ENCODE peak calls at places on chromosomes 4 and X, in six cellular contexts. T is HCT116, H is prostate gland, V is K562, E is spleen, U is esophagus muscularis mucosa. J is an unnamed sample. For H3K9me3, the result is how much of the 10 kb centered on the place peaks cover.

GRCh38 chr4:150418757-150419410 is 163.1 kb upstream of the MAB21L2 start:
- DNase-seq in V (no peak), E (no peak), H (no peak), T (no peak), U (no peak), J (no peak)

GRCh38 chrX:133297284-133297683 is 79.1 kb upstream of the TFDP3 start:
- DNase-seq in V (no peak), H (no peak), E (no peak), U (no peak), T (no peak), J (no peak)

GRCh38 chr4:114603455-114603854 is 4.8 kb downstream of the UGT8 start:
- DNase-seq in E (no peak), U (no peak), V (no peak), H (no peak), T (no peak), J (no peak)

GRCh38 chr4:59380841-59381366 is 1819.2 kb upstream of the ADGRL3 start:
- DNase-seq in E (no peak), T (no peak), U (no peak), V (no peak), H (no peak), J (no peak)

GRCh38 chr4:140719693-140720092 is 36.5 kb downstream of the TBC1D9 start:
- DNase-seq in H (no peak), T (no peak), V (no peak), E (no peak), U (no peak), J (no peak)

GRCh38 chr4:94570558-94570957 is 118.8 kb downstream of the PDLIM5 start:
- DNase-seq in H (no peak), V (no peak), E (no peak), T (no peak), U (no peak), J (no peak)

GRCh38 chr4:145098675-145099037 is 545 bp downstream of the ABCE1 start:
- DNase-seq in T (peak), U (no peak), H (peak), E (no peak), V (no peak), J (no peak)

GRCh38 chrX:130080791-130081367 is 29.4 kb downstream of the ELF4 start:
- DNase-seq in T (no peak), E (no peak), V (no peak), H (no peak), U (no peak), J (no peak)

GRCh38 chrX:41877167-41877566 is 46.2 kb downstream of the CASK start:
- DNase-seq in T (no peak), V (no peak), H (no peak), E (no peak), U (no peak), J (no peak)

GRCh38 chrX:72100824-72101351 is 30.8 kb downstream of the RTL5 start:
- DNase-seq in T (no peak), H (no peak), U (no peak), V (no peak), E (peak), J (no peak)

GRCh38 chrX:74195605-74196004 is 108.4 kb upstream of the ZCCHC13 start:
- DNase-seq in H (no peak), E (no peak), U (no peak), T (no peak), V (no peak), J (no peak)

GRCh38 chr4:106034205-106034604 is 138.9 kb downstream of the NPNT start:
- DNase-seq in V (no peak), H (no peak), E (no peak), T (no peak), U (no peak), J (no peak)

GRCh38 chr4:3218824-3219760 is 29.9 kb upstream of the MSANTD1 start:
- DNase-seq in U (no peak), H (no peak), T (no peak), E (no peak), V (no peak), J (no peak)

DNA sequence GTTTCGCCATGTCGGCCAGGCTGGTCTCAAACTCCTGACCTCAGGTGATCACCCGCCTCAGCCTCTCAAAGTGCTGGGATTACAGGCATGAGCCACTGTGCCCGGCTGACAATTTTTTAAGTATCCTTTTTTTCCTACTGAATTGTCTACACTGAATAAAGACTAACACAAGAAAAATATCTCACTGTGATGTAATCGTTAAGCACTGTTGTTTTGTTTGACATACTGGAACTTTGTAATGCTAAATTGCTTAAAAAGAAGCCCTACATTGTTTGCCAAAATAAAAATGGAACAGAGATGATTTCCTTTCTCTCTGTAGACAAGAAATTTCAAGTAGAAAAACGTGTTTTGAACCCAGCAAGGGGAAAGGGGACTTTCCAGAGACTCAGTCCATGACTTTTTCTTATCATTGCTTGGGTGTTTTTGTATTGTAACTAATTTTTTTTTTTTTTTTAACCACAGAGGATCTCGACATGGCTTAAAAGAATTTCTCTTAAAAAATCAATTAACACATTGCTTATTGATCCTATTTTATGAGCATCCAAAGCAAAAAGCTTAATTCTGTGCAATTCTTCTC is 74.9 kb downstream of the TMEM156 start:
- DNase-seq in U (no peak), T (no peak), H (no peak), E (no peak), V (no peak), J (no peak)
- TF ChIP-seq POLR2AphosphoS5 in U (no peak), T (no peak), H (no peak), E (no peak), V (no peak), J (no peak)

GRCh38 chr4:83348074-83348473 is 13.4 kb upstream of the HPSE start:
- DNase-seq in U (no peak), T (no peak), V (no peak), H (no peak), E (no peak), J (no peak)
- H3K9me3 ChIP-seq in U (under half), T (under half), V (under half), H (under half), E (under half), J (under half)

DNA sequence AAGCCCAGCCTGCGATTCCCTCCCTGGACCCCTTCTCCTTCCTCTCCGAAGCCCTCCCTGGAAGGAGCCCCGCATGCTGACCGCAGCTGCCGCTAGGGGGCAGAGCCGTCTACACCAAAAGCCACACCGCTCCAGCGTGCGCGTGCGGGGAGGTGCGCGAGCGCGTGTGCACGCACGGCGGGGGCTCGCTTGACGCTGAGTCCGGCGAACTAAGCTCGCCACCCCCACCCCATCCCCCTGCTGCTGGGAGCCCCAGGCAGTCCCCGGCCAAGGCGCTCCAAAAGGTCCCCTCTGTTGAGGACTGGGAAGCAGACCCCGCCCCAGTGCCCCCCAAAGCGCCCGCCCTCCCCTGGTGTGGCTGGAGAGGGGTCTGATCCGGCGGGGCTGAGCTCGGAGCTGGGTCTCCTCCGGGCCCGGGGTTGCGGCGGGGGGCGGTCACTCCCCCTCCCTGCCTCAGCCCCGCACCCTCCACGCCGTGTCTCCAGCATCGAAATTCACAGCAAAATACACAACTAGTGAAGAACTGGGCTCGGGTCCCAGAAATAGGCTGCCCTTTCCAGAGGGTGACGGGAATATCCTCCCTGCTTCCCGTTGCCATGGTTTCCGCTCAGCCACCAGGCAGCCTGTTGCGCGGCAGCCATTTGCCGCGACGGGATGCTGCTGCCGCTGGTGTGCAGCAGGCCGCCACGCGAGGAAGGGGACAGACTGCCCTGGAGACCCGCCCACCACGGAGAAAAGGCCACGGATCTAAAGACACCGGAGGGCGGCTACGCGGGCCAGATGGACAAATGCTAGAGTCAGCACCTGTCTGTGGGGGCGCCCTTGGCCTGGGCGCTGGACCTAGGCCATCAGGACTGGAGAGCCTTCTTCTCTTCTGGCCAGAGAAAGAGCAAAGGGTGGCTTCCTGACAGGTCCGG is 11.2 kb upstream of the CCNQ start:
- DNase-seq in H (peak), T (peak), V (peak), U (no peak), E (peak), J (peak)
- H3K27ac ChIP-seq in H (no peak), T (no peak), V (no peak), U (no peak), E (peak), J (peak)

DNA sequence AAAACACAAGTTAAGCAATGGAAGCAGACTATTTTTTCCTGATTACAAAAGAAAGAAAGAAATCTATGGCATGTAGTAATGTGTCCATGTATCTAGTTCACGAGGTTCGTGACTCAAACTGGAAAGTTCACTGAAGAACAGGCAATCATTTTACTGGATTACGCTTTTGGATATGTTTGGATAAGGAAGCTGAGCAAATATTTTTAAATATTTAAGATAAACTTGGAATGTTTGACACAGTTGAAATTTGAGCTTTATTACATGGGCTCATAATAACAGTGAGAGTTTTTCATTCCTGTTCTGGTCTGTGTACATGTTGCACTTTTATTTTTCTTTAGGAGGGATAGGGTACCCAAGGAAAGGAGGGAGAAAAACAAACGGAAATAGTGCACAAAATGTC is 244.2 kb upstream of the GK2 start:
- DNase-seq in T (no peak), E (no peak), H (peak), V (no peak), U (no peak), J (no peak)
- TF ChIP-seq POLR2AphosphoS5 in T (no peak), E (no peak), H (peak), V (no peak), U (no peak), J (no peak)

GRCh38 chrX:82134378-82134777 is 932.5 kb downstream of the SH3BGRL start:
- DNase-seq in V (no peak), T (no peak), H (no peak), E (no peak), U (no peak), J (no peak)
- H3K9me3 ChIP-seq in V (under half), T (under half), H (under half), E (under half), U (under half), J (under half)

GRCh38 chrX:123905334-123905733 is 45.5 kb downstream of the XIAP start:
- DNase-seq in V (no peak), T (no peak), E (no peak), H (no peak), U (no peak), J (no peak)
- H3K27ac ChIP-seq in V (no peak), T (no peak), E (no peak), H (no peak), U (no peak), J (no peak)

GRCh38 chrX:119618439-119618838 is 12.2 kb upstream of the NKRF start:
- DNase-seq in V (no peak), U (no peak), E (peak), H (no peak), T (no peak), J (no peak)
- TF ChIP-seq POLR2AphosphoS5 in V (no peak), U (no peak), E (no peak), H (no peak), T (no peak), J (no peak)

GRCh38 chrX:27674491-27674890 is 84.3 kb downstream of the DCAF8L2 start:
- DNase-seq in E (no peak), T (no peak), V (no peak), U (no peak), H (no peak), J (no peak)
- H3K9me3 ChIP-seq in E (under half), T (under half), V (under half), U (under half), H (under half), J (under half)

DNA sequence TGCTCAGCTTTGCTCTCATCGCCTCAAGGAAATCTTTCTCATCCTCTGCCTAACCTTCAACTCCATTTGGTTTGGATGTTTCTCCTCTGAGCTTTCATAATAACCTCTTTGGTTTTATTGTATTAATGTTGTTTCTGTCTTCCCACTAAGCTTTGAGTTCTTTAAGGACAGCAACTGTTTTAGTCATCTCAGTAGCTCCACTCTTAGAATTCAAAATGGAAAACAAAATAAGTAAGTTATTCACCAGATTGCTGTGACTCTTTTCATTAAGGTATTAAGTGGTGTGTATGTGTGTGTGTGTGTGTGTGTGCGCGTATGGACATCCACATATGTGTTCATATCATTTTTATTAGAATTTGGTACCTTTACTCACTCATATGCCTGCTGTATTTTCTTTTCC is 279.2 kb upstream of the BOD1L1 start:
- DNase-seq in U (no peak), H (no peak), T (no peak), V (no peak), E (no peak), J (no peak)
- H3K27ac ChIP-seq in U (no peak), H (no peak), T (no peak), V (no peak), E (no peak), J (peak)

GRCh38 chr4:142091691-142092182 is 455.4 kb downstream of the IL15 start:
- DNase-seq in T (peak), V (no peak), U (no peak), H (no peak), E (no peak), J (no peak)
- TF ChIP-seq POLR2AphosphoS5 in T (no peak), V (no peak), U (no peak), H (no peak), E (peak), J (no peak)

J was measured in breast epithelium.